ENCODE peak calls at places on chromosomes 6 and 20, in nine cellular contexts. L, F, B, V, U, O, D, G and Y are unnamed samples.

GRCh38 chr6:136991614-136992013 is 53.2 kb downstream of the IL20RA start:
- DNase-seq in D (no peak), L (no peak), F (no peak), V (no peak), G (no peak), U (no peak), B (no peak), O (no peak), Y (no peak)

GRCh38 chr6:43669050-43669921 is 18.3 kb downstream of the MRPS18A start:
- DNase-seq in D (no peak), B (peak), F (peak), U (peak), O (peak), V (peak), G (no peak), L (peak), Y (no peak)

GRCh38 chr20:33437141-33437911 is 6.2 kb downstream of the SNTA1 start:
- DNase-seq in U (no peak), L (no peak), V (peak), D (no peak), F (peak), G (no peak), B (no peak), O (peak), Y (no peak)

GRCh38 chr20:46552460-46553420 is 2.3 kb upstream of the OCSTAMP start:
- DNase-seq in O (no peak), F (no peak), U (no peak), L (peak), G (no peak), V (no peak), D (no peak), B (no peak), Y (no peak)

GRCh38 chr6:79168695-79168980 is 65.8 kb downstream of the HMGN3 start:
- DNase-seq in O (no peak), V (peak), G (no peak), D (no peak), B (no peak), L (no peak), F (no peak), U (no peak), Y (no peak)

GRCh38 chr6:23413327-23414203 is 712.5 kb upstream of the NRSN1 start:
- DNase-seq in L (no peak), D (no peak), B (no peak), U (no peak), V (peak), G (no peak), F (no peak), O (no peak), Y (no peak)

GRCh38 chr6:34234667-34235604 is 1.7 kb upstream of the HMGA1 start:
- DNase-seq in U (no peak), B (no peak), V (no peak), L (peak), O (peak), G (peak), F (no peak), D (peak), Y (no peak)

GRCh38 chr20:44714701-44715494 is at the start of gene CCN5:
- DNase-seq in V (peak), B (peak), L (peak), G (no peak), U (peak), O (peak), D (no peak), F (peak), Y (no peak)

GRCh38 chr20:58467572-58468330 is 47.4 kb downstream of the APCDD1L start:
- DNase-seq in G (peak), O (no peak), D (no peak), L (no peak), U (no peak), V (no peak), F (no peak), B (no peak), Y (peak)

GRCh38 chr6:40409716-40410397 is 177.3 kb downstream of the LRFN2 start:
- DNase-seq in D (no peak), F (no peak), V (no peak), L (no peak), G (no peak), U (no peak), B (no peak), O (no peak), Y (no peak)

DNA sequence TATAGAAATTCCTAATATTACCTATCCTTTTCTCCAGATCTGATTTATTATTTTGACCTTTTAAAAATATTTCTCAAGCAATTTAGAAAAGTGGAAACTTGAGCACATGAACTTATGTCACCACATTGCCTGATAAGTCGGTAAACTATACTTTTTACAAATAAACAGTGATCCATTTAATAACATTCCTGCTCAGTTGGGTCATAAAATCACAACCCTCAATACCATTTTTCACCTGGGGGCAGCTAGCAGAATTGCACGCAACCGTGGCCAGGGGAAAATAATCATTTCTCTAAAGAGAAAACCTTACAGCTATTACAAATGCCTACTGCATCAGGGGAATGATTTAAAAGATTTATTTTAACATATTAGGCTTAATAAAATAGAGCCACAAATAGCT is 614.5 kb downstream of the PHF3 start:
- DNase-seq in B (no peak), G (no peak), V (peak), F (no peak), O (no peak), D (no peak), L (no peak), U (no peak), Y (no peak)
- TF ChIP-seq CTCF in B (no peak), G (peak), V (peak), F (no peak), O (no peak), D (no peak), L (no peak), U (peak), Y (peak)

DNA sequence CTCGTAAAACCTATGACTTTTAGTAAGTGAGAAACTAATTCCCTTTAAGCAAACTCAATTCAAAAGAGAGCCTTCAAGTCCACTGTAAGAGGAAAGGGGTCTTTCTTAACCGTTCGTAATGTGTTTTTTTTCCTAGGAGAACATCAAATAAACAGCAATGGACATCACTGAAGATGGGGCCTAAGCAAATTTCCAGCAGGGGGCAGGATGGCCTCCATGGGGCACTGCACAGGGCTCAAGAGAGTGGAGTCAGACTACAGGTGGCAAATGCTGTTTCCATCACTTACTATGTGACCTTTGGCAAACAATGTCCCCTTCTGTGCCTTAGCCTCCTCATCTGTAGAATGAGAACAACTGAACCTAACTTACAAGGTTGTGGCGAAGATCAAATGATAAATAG is 88.7 kb downstream of the ARHGAP18 start:
- DNase-seq in D (peak), O (no peak), B (peak), G (peak), L (peak), F (no peak), V (no peak), U (peak), Y (no peak)
- TF ChIP-seq CTCF in D (no peak), O (no peak), B (no peak), G (peak), L (no peak), F (peak), V (peak), U (peak), Y (peak)

GRCh38 chr6:1832844-1833787 is 223.4 kb downstream of the FOXC1 start:
- DNase-seq in D (no peak), B (peak), V (peak), O (peak), F (peak), U (peak), G (no peak), L (peak), Y (no peak)
- TF ChIP-seq CTCF in D (no peak), B (no peak), V (no peak), O (no peak), F (no peak), U (no peak), G (no peak), L (no peak), Y (no peak)

DNA sequence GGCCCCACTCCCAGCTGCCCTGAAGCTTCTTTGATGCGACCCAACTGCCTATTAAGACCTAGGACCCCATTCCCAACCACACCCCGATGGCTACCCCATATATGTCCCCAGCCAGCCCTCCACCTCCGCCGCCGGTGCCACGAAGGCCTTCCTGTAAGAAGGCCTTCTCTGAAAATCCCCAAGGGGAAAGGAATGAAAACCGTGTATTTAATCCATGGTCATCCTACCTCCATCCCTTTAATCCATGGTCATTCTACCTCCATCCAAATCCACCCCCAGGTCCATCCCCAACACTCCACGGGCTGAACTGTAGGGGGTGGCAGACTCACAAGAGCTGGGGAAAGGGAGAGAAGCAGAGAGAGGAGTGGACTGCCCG is 545 bp upstream of the VSX1 start:
- DNase-seq in U (no peak), B (no peak), O (no peak), F (no peak), D (no peak), V (no peak), G (peak), L (no peak), Y (peak)
- TF ChIP-seq CTCF in U (no peak), B (no peak), O (no peak), F (peak), D (no peak), V (no peak), G (no peak), L (no peak), Y (no peak)